ENCODE peak calls at places on chromosomes 13 and 19, in four cellular contexts. K is ELR, W is esophagus squamous epithelium, V is activated T-cell treated with anti-CD3 and anti-CD28 coated beads for 4 hours. R is an unnamed sample.

GRCh38 chr13:47897411-47898050 is 103.5 kb downstream of the SUCLA2 start:
- DNase-seq in K (peak; percentile 40), W (no peak), V (no peak), R (no peak)

GRCh38 chr19:50708179-50708879 is 11.3 kb downstream of the SHANK1 start:
- DNase-seq in K (peak; percentile 33), W (no peak), V (no peak), R (no peak)

GRCh38 chr13:105925496-105925895 is 610.0 kb downstream of the EFNB2 start:
- DNase-seq in V (no peak), W (no peak), K (peak; percentile 47), R (no peak)

GRCh38 chr13:108922108-108922507 is 292.7 kb downstream of the MYO16 start:
- DNase-seq in K (no peak), V (no peak), W (no peak), R (no peak)

GRCh38 chr19:18789883-18790565 is 1.1 kb downstream of the COMP start:
- DNase-seq in V (peak; percentile 14), K (peak; percentile 36), W (no peak), R (no peak)

GRCh38 chr13:112837371-112838037 is 131.5 kb upstream of the MCF2L start:
- DNase-seq in V (no peak), K (no peak), W (no peak), R (no peak)

GRCh38 chr13:114167445-114167844 is 11.6 kb upstream of the CFAP97D2 start:
- DNase-seq in K (peak; percentile 39), W (no peak), V (no peak), R (no peak)

GRCh38 chr19:45717983-45718650 is 12.6 kb downstream of the FBXO46 start:
- DNase-seq in W (no peak), K (peak; percentile 19), V (no peak), R (no peak)

GRCh38 chr13:113552079-113552478 is 32.5 kb upstream of the TFDP1 start:
- DNase-seq in V (no peak), W (no peak), K (no peak), R (no peak)

GRCh38 chr13:113969973-113970611 is 3.8 kb downstream of the C13orf46 start:
- DNase-seq in W (no peak), K (no peak), V (no peak), R (peak; percentile 1)

GRCh38 chr19:19737559-19738332 is 4.8 kb upstream of the ZNF14 start:
- DNase-seq in W (no peak), K (no peak), V (no peak), R (no peak)

GRCh38 chr13:112587359-112587766 is 590 bp downstream of the TUBGCP3 start:
- DNase-seq in V (peak; percentile 74), W (no peak), K (peak; percentile 92), R (peak; percentile 60)

GRCh38 chr13:32638739-32639138 is 52.5 kb downstream of the PDS5B start:
- DNase-seq in W (no peak), V (no peak), K (no peak), R (no peak)

GRCh38 chr19:556611-557382 is 12.9 kb downstream of the GZMM start:
- DNase-seq in V (no peak), W (no peak), K (no peak), R (no peak)

GRCh38 chr19:2270157-2270571 is 11.8 kb downstream of the PEAK3 start:
- DNase-seq in K (peak; percentile 45), V (no peak), W (no peak), R (no peak)

GRCh38 chr13:45331123-45331619 is 9.8 kb downstream of the TPT1 start:
- DNase-seq in V (no peak), W (no peak), K (no peak), R (no peak)

GRCh38 chr13:67223024-67223423 is 7.1 kb downstream of the PCDH9 start:
- DNase-seq in K (peak; percentile 62), V (no peak), W (no peak), R (no peak)